ENCODE peak calls at places on chromosomes 5 and 9, in six cellular contexts. O is A549, B is H54, M is tibial nerve, U is spleen, S is adrenal gland. F is an unnamed sample.

GRCh38 chr5:57780306-57780958 is 297.8 kb upstream of the ACTBL2 start:
- DNase-seq in O (peak), B (no peak), M (no peak), U (peak), S (no peak), F (no peak)

GRCh38 chr5:163506726-163507125 is 1.3 kb downstream of the MAT2B start:
- DNase-seq in O (no peak), B (no peak), M (no peak), U (no peak), S (no peak), F (no peak)

GRCh38 chr5:174724484-174725260 is at the start of gene MSX2:
- DNase-seq in O (peak), B (no peak), M (peak), U (peak), S (peak), F (peak)

GRCh38 chr9:35415769-35416427 is 74.0 kb upstream of the RUSC2 start:
- DNase-seq in O (no peak), B (no peak), M (no peak), U (no peak), S (no peak), F (peak)

GRCh38 chr9:132780230-132781007 is 97.7 kb downstream of the AK8 start:
- DNase-seq in O (no peak), B (no peak), M (no peak), U (no peak), S (no peak), F (no peak)

GRCh38 chr9:133839822-133840329 is 101.7 kb upstream of the SARDH start:
- DNase-seq in O (no peak), B (no peak), M (no peak), U (no peak), S (no peak), F (no peak)

GRCh38 chr5:58114324-58114723 is 345.6 kb downstream of the PLK2 start:
- DNase-seq in O (no peak), B (peak), M (no peak), U (no peak), S (no peak), F (no peak)

GRCh38 chr5:140575309-140575708 is 10.7 kb downstream of the SLC35A4 start:
- DNase-seq in O (peak), B (no peak), M (peak), U (peak), S (peak), F (peak)

GRCh38 chr9:114059047-114059803 is 18.9 kb downstream of the AMBP start:
- DNase-seq in O (no peak), B (no peak), M (no peak), U (peak), S (no peak), F (no peak)

GRCh38 chr5:145902421-145902820 is 29.6 kb upstream of the GRXCR2 start:
- DNase-seq in O (no peak), B (no peak), M (no peak), U (no peak), S (no peak), F (no peak)

GRCh38 chr9:76926324-76926731 is 20.4 kb upstream of the PRUNE2 start:
- DNase-seq in O (no peak), B (peak), M (no peak), U (no peak), S (no peak), F (no peak)

GRCh38 chr9:72952914-72953313 is at the start of gene ALDH1A1:
- DNase-seq in O (peak), B (no peak), M (no peak), U (no peak), S (peak), F (peak)

GRCh38 chr9:86135374-86135773 is 36.0 kb upstream of the GOLM1 start:
- DNase-seq in O (no peak), B (no peak), M (no peak), U (no peak), S (no peak), F (peak)

GRCh38 chr9:21482213-21482612 is at the start of gene IFNE:
- DNase-seq in O (no peak), B (no peak), M (no peak), U (no peak), S (no peak), F (no peak)

GRCh38 chr9:91428927-91429351 is 5.3 kb upstream of the NFIL3 start:
- DNase-seq in O (no peak), B (no peak), M (no peak), U (no peak), S (no peak), F (no peak)

GRCh38 chr5:83265318-83265717 is 188.0 kb downstream of the XRCC4 start:
- DNase-seq in O (peak), B (no peak), M (no peak), U (no peak), S (no peak), F (no peak)

GRCh38 chr9:22147818-22148573 is 138.9 kb upstream of the CDKN2B start:
- DNase-seq in O (peak), B (no peak), M (no peak), U (no peak), S (no peak), F (no peak)

GRCh38 chr5:10479226-10479721 is 37.6 kb downstream of the ROPN1L start:
- DNase-seq in O (peak), B (peak), M (no peak), U (peak), S (no peak), F (no peak)

GRCh38 chr9:110520120-110520701 is 59.3 kb downstream of the SVEP1 start:
- DNase-seq in O (no peak), B (no peak), M (no peak), U (no peak), S (no peak), F (no peak)

GRCh38 chr9:88179080-88179521 is 40.8 kb upstream of the SPATA31C2 start:
- DNase-seq in O (no peak), B (no peak), M (no peak), U (peak), S (peak), F (no peak)

GRCh38 chr5:173802670-173803165 is 85.4 kb upstream of the CPEB4 start:
- DNase-seq in O (peak), B (no peak), M (no peak), U (peak), S (peak), F (no peak)

GRCh38 chr9:126326228-126327015 is at the start of gene MVB12B:
- DNase-seq in O (peak), B (peak), M (no peak), U (peak), S (peak), F (peak)

GRCh38 chr5:142521706-142522105 is 164.2 kb downstream of the FGF1 start:
- DNase-seq in O (no peak), B (no peak), M (no peak), U (no peak), S (no peak), F (no peak)

DNA sequence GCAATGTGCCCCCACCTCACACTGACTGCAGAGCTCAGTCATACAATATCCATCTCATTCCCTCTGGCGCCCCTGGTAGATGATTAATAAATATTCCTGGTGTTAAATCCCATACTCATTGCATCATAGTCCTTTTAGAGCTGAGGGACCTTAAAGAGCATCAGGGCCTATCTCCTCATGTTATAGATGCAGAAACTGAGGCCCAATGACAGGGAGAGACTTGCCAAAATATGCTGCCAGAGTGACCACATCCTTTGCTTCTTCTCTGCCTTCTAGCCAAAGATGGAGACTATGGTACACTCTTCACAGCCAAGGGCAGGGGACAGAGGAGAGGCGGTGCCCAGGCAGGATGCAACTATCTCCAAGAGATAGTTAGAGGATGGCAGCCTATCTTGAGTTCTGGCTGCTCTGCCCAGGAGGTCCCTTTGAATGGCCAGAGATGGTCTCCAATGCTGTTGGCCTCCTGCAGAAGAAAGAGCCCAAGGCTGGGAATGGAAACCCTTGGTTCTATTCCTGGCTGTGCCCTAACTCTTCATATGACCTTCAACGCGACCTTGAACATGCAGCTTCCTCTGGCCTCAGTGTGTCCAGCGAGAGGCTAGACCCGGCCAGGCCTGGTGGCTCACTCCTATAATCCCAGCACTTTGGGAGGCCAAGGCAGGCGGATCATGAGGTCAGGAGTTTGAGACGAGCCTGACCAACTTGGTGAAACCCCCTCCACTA is 36.3 kb upstream of the IL17B start:
- DNase-seq in O (no peak), B (no peak), M (no peak), U (no peak), S (no peak), F (no peak)
- TF ChIP-seq POLR2A in O (no peak), B (no peak), M (no peak), U (no peak), S (no peak), F (no peak)

GRCh38 chr9:96382839-96383164 is 709 bp downstream of the SLC35D2 start:
- DNase-seq in O (no peak), B (no peak), M (no peak), U (no peak), S (no peak), F (no peak)

GRCh38 chr9:96386157-96386556 is 2.6 kb upstream of the SLC35D2 start:
- DNase-seq in O (no peak), B (no peak), M (no peak), U (no peak), S (no peak), F (no peak)

GRCh38 chr9:96382175-96382574 is 1.3 kb downstream of the SLC35D2 start:
- DNase-seq in O (no peak), B (no peak), M (no peak), U (no peak), S (no peak), F (peak)

GRCh38 chr9:96381696-96382095 is 1.8 kb downstream of the SLC35D2 start:
- DNase-seq in O (no peak), B (no peak), M (no peak), U (no peak), S (no peak), F (no peak)

GRCh38 chr9:96383165-96383939 is at the start of gene SLC35D2:
- DNase-seq in O (peak), B (peak), M (peak), U (peak), S (peak), F (peak)
- TF ChIP-seq POLR2A in O (no peak), B (peak), M (peak), U (no peak), S (peak), F (no peak)

GRCh38 chr5:16943846-16944675 is 8.0 kb upstream of the MYO10 start:
- DNase-seq in O (no peak), B (no peak), M (no peak), U (peak), S (no peak), F (no peak)
- TF ChIP-seq POLR2A in O (no peak), B (no peak), M (no peak), U (no peak), S (no peak), F (no peak)

DNA sequence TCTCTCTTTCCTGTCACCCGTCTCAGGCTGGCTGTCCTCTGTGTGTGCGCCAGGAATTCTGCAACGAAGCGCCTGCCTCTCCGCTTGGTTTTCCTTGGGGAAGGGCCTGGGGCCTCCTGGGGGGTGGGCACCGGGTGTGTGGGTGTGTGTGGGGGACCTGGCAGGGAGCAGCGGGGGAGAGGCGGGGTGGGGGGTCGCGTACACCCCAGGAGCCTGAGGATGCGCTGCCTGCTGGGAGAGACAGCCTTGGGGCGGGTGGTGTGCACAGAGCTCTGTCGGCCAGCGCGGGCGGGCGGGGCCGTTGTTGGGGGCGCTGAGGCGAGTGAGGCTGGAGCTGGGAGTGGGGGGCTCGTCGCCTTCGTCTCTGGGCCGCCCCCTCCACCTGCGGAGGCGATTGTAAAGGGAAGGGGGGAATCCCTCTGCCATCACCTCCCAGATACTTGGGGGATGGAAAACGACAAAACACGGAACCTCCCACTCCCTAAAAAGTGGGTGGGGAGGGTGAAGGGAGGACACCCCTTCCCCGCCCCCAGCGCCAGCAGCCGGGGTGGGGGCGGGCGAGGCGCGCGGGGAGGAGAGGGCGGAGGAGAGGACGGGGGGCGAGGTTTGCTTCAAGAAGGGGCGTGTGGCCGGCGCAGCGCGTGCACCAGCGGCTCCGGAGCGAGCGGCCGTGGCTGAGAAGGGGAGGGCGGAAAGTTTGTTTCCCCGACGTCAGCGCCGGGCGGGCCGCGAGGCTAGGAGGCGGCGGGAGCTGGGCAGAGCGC is at the start of gene PRRX2:
- DNase-seq in O (peak), B (no peak), M (no peak), U (no peak), S (no peak), F (peak)
- TF ChIP-seq POLR2A in O (no peak), B (no peak), M (peak), U (no peak), S (no peak), F (no peak)

GRCh38 chr5:126597156-126597555 is 2.1 kb upstream of the ALDH7A1 start:
- DNase-seq in O (peak), B (no peak), M (no peak), U (no peak), S (no peak), F (no peak)

GRCh38 chr5:126594077-126594476 is 942 bp downstream of the ALDH7A1 start:
- DNase-seq in O (no peak), B (no peak), M (no peak), U (no peak), S (no peak), F (no peak)

GRCh38 chr5:126595486-126596083 is 566 bp upstream of the ALDH7A1 start:
- DNase-seq in O (no peak), B (no peak), M (no peak), U (no peak), S (no peak), F (no peak)

GRCh38 chr5:126591549-126591948 is 3.5 kb downstream of the ALDH7A1 start:
- DNase-seq in O (no peak), B (no peak), M (no peak), U (no peak), S (no peak), F (no peak)

DNA sequence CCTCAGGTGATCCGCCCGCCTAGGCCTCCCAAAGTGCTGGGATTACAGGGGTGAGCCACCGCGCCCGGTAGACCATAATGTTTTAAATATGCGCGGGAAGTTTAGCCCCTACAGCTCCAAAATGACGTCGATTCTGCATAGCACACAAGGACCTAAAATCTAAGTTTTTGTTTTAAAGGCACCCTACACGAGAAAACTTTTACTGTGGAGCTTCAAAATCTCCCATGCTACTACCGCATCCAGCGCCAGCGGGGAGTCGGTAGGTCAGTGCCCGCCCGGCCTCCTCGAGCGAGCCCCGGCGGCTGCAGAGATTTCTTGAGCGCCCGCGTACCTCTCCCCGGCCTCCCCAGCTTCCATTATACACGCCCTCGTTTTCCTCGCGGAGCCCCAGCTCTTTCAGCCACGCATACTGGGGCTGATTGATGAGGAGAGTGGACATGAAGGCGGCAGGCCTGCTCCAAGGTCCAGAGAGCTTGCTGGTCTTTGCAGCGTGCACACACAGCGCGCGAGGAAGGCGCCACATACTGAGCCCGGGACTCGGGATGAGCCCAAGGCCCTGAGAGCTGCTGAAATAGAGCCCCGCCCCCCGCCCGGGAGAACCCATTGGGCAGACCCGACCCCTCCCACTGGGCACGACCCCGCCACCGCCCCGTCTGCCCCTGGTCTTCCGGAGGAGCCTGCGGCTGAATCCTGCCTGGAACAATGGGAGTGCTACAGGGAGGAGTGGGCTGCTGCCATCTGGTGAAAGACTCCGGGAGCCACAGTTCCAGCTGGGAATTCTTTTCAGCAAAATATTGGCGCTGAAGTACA is at the start of gene ALDH7A1:
- DNase-seq in O (peak), B (no peak), M (peak), U (peak), S (peak), F (peak)
- TF ChIP-seq POLR2A in O (peak), B (peak), M (peak), U (no peak), S (peak), F (no peak)

DNA sequence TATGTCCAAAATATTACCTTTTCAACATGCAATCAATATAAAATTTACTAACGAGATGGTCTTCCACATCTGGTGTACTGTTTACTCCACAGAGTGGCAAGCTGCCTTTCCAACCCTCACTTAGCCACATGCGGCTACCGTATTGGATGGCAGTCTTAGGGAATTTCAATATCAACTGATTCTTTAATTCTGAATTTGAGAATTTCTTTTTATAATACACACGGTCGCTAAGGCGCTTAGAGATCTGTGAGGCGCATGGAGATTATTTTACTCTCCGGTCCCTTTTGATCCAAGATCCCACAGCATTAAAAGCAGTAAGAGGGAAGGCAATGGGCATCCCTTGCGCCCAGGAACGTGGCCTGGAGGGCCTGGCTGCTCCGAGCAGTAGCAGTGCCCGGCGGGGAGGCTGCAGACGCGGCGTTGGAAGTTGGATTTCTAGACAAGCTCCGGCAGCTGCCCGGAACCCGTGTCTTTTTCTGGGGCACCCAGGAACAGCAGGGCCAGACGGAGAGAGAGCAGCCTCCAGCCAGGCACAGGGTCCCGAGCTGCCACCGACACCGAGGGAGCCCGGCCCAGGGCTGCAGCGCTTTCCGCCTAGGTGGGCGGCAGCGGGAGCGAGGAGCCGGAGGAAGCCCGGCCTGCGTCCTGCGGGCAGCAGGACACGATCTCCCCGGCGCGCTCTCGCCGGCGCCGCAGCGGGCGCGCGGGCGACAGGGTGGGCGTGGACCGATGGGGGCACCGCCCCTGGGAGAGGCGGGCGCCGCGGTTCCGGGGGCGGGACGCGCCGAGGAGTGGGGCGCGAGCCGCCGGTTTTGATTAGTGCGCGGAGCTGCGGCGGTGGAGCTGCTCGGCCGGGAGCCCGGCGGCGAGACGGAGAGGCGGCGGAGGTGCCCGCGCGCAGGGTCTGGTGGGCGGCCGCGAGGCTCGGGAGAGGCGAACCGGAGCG is at the start of gene UGCG:
- DNase-seq in O (peak), B (peak), M (peak), U (peak), S (peak), F (peak)
- TF ChIP-seq POLR2A in O (peak), B (peak), M (peak), U (peak), S (peak), F (peak)

GRCh38 chr5:138138949-138139775 is at the start of gene NME5:
- DNase-seq in O (no peak), B (no peak), M (no peak), U (peak), S (peak), F (peak)
- TF ChIP-seq POLR2A in O (no peak), B (no peak), M (no peak), U (no peak), S (no peak), F (no peak)

DNA sequence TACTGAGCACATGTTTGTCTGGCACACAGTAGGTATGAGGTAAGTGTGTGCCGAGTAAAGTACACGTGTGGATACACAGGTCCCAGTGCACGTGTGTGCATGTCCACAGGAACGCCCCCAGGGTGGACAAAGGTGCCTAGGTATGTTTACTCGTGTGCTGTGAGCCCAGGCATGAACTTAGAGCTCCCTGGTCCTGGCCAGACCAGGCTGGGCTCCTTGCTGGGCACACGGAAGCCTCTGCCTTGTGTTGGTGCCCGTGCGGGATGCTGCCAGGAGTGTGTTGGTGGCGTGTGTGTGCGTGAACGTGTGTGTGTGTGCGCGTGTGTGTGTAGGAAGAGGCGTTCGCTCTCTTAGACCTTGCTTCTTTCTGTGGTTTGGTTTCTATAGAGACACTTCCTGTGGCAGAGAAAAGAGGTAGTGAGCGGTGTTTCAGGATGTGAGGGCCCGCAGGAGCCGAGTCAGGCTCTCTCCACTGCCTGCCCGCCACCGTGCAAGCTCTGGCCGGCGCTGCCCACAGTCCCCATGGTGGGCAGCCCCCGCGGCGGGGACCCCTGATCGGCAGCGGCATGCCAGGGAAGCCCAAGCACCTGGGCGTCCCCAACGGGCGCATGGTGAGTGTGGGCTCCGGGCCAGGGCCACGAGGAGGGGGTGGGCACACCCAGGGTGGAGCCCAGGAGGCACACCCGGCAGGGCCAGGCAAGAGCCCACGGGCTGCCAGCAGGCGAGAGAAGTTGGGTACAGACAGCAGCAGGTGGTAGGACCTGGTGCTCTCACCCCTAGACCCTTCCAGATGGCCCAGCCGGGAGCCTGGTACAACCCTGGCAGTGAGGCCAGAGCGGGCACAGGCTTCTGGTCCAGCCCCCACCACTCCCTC is at the start of gene RGS14:
- DNase-seq in O (no peak), B (peak), M (no peak), U (peak), S (no peak), F (peak)
- TF ChIP-seq POLR2A in O (no peak), B (peak), M (no peak), U (no peak), S (no peak), F (peak)